ENCODE peak calls at places on chromosomes 16 and 17, in eight cellular contexts. X is SK-N-SH, W is GM12878, I is GM23338, G is transverse colon, Y is stomach, S is HCT116, J is Panc1. A is an unnamed sample. For H3K4me1, the result is how much of the 10 kb centered on the place peaks cover.

GRCh38 chr17:63440127-63440769 is 5.9 kb downstream of the CYB561 start:
- DNase-seq in X (peak), W (no peak), I (no peak), G (peak), Y (no peak), S (no peak), J (no peak), A (no peak)

GRCh38 chr17:83162035-83162745 is 82.8 kb downstream of the METRNL start:
- DNase-seq in X (no peak), W (no peak), I (no peak), G (no peak), Y (no peak), S (no peak), J (no peak), A (no peak)

GRCh38 chr17:42526031-42526444 is 10.0 kb upstream of the NAGLU start:
- DNase-seq in X (no peak), W (no peak), I (no peak), G (peak), Y (no peak), S (no peak), J (no peak), A (no peak)

GRCh38 chr17:9230861-9231260 is 209.6 kb downstream of the NTN1 start:
- DNase-seq in X (no peak), W (no peak), I (no peak), G (no peak), Y (no peak), S (no peak), J (no peak), A (no peak)

GRCh38 chr16:12260119-12260646 is 283.6 kb downstream of the SNX29 start:
- DNase-seq in X (no peak), W (no peak), I (no peak), G (no peak), Y (no peak), S (no peak), J (no peak), A (no peak)

GRCh38 chr16:84834403-84834772 is 14.6 kb downstream of the CRISPLD2 start:
- DNase-seq in X (peak), W (no peak), I (no peak), G (no peak), Y (no peak), S (no peak), J (no peak), A (no peak)

GRCh38 chr16:12231666-12232065 is 255.1 kb downstream of the SNX29 start:
- DNase-seq in X (no peak), W (no peak), I (no peak), G (no peak), Y (no peak), S (no peak), J (no peak), A (no peak)

GRCh38 chr17:81917565-81918332 is at the start of gene SIRT7:
- DNase-seq in X (peak), W (peak), I (peak), G (peak), Y (peak), S (peak), J (no peak), A (peak)

GRCh38 chr16:23434380-23434779 is 18.6 kb downstream of the COG7 start:
- DNase-seq in X (peak), W (peak), I (peak), G (no peak), Y (no peak), S (peak), J (peak), A (no peak)

GRCh38 chr16:19415461-19415860 is 2.2 kb upstream of the TMC5 start:
- DNase-seq in X (no peak), W (no peak), I (no peak), G (peak), Y (peak), S (no peak), J (no peak), A (no peak)

GRCh38 chr17:15273141-15273793 is 8.1 kb upstream of the PMP22 start:
- DNase-seq in X (no peak), W (no peak), I (no peak), G (no peak), Y (no peak), S (no peak), J (no peak), A (no peak)

GRCh38 chr16:55982597-55982996 is 107.4 kb upstream of the CES5A start:
- DNase-seq in X (no peak), W (no peak), I (no peak), G (no peak), Y (no peak), S (no peak), J (no peak), A (no peak)

GRCh38 chr16:68216240-68216639 is 19.7 kb downstream of the ESRP2 start:
- DNase-seq in X (no peak), W (no peak), I (no peak), G (no peak), Y (no peak), S (no peak), J (no peak), A (no peak)

GRCh38 chr16:64362193-64362592 is 759.7 kb downstream of the CDH11 start:
- DNase-seq in X (no peak), W (no peak), I (no peak), G (no peak), Y (no peak), S (no peak), J (no peak), A (no peak)

GRCh38 chr17:74605361-74605760 is 13.3 kb upstream of the CD300LD start:
- DNase-seq in X (no peak), W (no peak), I (no peak), G (peak), Y (no peak), S (no peak), J (no peak), A (no peak)

GRCh38 chr16:58678269-58678668 is 6.3 kb downstream of the SLC38A7 start:
- DNase-seq in X (no peak), W (no peak), I (no peak), G (no peak), Y (no peak), S (no peak), J (no peak), A (no peak)

GRCh38 chr16:85199069-85199725 is 86.9 kb upstream of the CIBAR2 start:
- DNase-seq in X (no peak), W (no peak), I (no peak), G (no peak), Y (no peak), S (no peak), J (no peak), A (no peak)

GRCh38 chr16:70395345-70395901 is 43.5 kb downstream of the ST3GAL2 start:
- DNase-seq in X (peak), W (no peak), I (peak), G (peak), Y (peak), S (no peak), J (no peak), A (no peak)

GRCh38 chr16:30941600-30942420 is 7.1 kb upstream of the ORAI3 start:
- DNase-seq in X (peak), W (no peak), I (peak), G (peak), Y (peak), S (peak), J (no peak), A (no peak)

GRCh38 chr16:53131363-53132071 is 76.7 kb downstream of the CHD9 start:
- DNase-seq in X (peak), W (no peak), I (peak), G (peak), Y (peak), S (no peak), J (no peak), A (no peak)

GRCh38 chr16:54424043-54424451 is 137.5 kb upstream of the IRX3 start:
- DNase-seq in X (no peak), W (no peak), I (no peak), G (no peak), Y (no peak), S (no peak), J (no peak), A (no peak)

GRCh38 chr17:71842991-71843390 is 277.8 kb upstream of the SOX9 start:
- DNase-seq in X (no peak), W (no peak), I (no peak), G (no peak), Y (no peak), S (no peak), J (no peak), A (no peak)

GRCh38 chr17:46785696-46786095 is 32.8 kb downstream of the WNT3 start:
- DNase-seq in X (no peak), W (no peak), I (peak), G (no peak), Y (no peak), S (no peak), J (no peak), A (no peak)

GRCh38 chr17:12947047-12947446 is 70.8 kb downstream of the ELAC2 start:
- DNase-seq in X (no peak), W (no peak), I (no peak), G (no peak), Y (no peak), S (no peak), J (no peak), A (no peak)

GRCh38 chr17:35769895-35770486 is 9.3 kb downstream of the C17orf50 start:
- DNase-seq in X (peak), W (no peak), I (no peak), G (no peak), Y (no peak), S (no peak), J (no peak), A (no peak)

GRCh38 chr17:10061131-10061581 is 137.2 kb downstream of the GAS7 start:
- DNase-seq in X (peak), W (no peak), I (no peak), G (no peak), Y (no peak), S (no peak), J (no peak), A (no peak)

GRCh38 chr17:6642592-6642991 is 1.7 kb downstream of the TXNDC17 start:
- DNase-seq in X (no peak), W (no peak), I (no peak), G (no peak), Y (no peak), S (no peak), J (no peak), A (no peak)

GRCh38 chr16:2480948-2481347 is 6.0 kb downstream of the TBC1D24 start:
- DNase-seq in X (no peak), W (no peak), I (no peak), G (peak), Y (peak), S (no peak), J (no peak), A (no peak)

DNA sequence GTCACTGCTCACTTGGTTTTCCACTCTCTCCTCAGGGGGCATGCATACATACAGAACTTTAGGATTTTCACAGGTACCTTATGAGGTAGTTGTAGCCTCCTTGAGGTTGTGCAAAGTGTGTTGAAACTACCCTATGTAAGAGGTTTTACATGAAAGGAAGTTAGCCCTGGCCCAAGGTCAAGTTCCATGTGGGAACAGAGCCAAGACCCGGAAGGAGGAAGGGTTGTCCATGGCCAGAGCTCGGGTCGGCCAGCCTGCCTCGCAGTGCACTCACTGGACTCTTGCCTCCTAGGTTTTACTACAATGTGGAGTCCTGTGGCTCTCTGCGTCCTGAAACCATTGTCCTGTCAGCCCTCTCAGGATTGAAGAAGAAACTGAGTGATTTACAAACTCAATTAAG is 8.2 kb downstream of the POLR2C start:
- DNase-seq in X (peak), W (no peak), I (no peak), G (peak), Y (peak), S (no peak), J (no peak), A (no peak)
- TF ChIP-seq POLR2AphosphoS5 in X (no peak), W (no peak), I (no peak), G (no peak), Y (peak), S (no peak), J (no peak), A (no peak)

GRCh38 chr16:51523400-51523799 is 372.3 kb upstream of the SALL1 start:
- DNase-seq in X (no peak), W (no peak), I (no peak), G (no peak), Y (no peak), S (no peak), J (no peak), A (no peak)

GRCh38 chr16:51522902-51523301 is 371.8 kb upstream of the SALL1 start:
- DNase-seq in X (no peak), W (no peak), I (no peak), G (no peak), Y (no peak), S (no peak), J (no peak), A (no peak)

GRCh38 chr16:51526622-51527021 is 375.6 kb upstream of the SALL1 start:
- DNase-seq in X (no peak), W (no peak), I (no peak), G (no peak), Y (no peak), S (no peak), J (no peak), A (no peak)

GRCh38 chr16:51524555-51525373 is 373.7 kb upstream of the SALL1 start:
- DNase-seq in X (no peak), W (no peak), I (no peak), G (no peak), Y (no peak), S (no peak), J (no peak), A (no peak)

GRCh38 chr16:51524070-51524469 is 373.0 kb upstream of the SALL1 start:
- DNase-seq in X (no peak), W (no peak), I (no peak), G (no peak), Y (no peak), S (no peak), J (no peak), A (no peak)
- H3K4me1 ChIP-seq in X (under half), W (under half), I (under half), G (under half), Y (under half), S (under half), J (under half), A (under half)

DNA sequence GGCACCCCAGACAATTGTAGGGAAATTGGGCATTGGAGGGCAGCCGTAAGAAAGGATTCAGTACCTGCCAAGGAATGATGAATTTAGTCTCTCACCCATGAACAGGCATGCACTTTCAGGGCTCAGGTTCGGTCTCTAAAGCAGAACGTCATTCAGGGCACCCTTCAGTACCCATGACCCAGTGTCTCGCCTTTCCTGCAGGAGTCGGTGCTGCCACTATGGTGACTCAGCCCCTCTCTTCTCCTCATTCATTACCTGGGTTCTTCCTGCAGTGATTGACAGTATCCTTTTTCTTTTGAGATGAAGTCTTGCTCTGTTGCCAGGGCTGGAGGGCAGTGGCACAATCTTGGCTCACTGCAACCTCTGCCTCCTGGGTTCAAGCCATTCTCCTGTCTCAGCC is 8.4 kb downstream of the SOST start:
- DNase-seq in X (no peak), W (no peak), I (no peak), G (no peak), Y (no peak), S (no peak), J (no peak), A (no peak)
- H3K27ac ChIP-seq in X (no peak), W (no peak), I (no peak), G (no peak), Y (no peak), S (no peak), J (no peak), A (no peak)

DNA sequence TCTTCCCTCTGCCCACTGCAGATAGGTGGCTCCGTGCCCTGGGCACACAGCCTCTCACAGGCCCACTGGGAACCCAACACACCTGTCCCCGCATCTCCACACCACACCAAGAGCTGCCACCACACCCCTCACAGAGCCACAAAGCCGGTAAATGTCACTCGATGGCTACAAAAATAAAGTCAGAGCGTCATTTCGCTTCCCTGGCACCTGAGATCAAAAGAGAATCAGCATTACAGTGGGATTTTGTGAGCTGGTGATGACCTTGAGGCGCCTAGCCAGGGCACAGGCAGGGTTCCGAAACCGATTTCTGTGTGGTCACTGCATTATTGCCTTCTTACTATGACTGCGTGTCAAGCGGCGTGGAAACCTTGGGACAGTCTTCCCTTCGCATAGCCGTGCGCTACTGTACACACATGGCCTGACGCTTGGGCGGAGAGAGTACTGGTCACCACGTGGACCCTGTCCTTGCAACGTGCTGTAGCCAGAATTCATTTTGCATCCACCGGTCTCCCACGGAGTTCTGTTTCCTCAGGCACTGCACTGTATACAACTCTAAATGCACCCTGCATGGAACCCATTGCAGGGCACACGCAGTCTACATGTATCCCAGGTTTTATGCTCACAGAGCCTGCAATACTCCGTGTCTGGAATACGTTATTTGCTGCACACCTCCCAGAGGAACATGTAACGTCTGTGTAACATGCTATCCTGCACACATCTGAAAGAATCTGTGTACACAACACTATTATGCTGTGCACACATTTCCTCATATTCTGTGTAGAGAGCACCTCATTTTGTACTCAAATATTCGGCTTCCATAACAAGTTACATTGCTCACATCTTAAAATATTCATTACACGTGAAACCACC is 5.8 kb upstream of the FOXF1 start:
- DNase-seq in X (no peak), W (no peak), I (no peak), G (no peak), Y (no peak), S (no peak), J (no peak), A (no peak)
- TF ChIP-seq POLR2AphosphoS5 in X (no peak), W (no peak), I (no peak), G (peak), Y (peak), S (no peak), J (no peak), A (peak)

GRCh38 chr17:77470330-77470786 is 329.6 kb downstream of the SEC14L1 start:
- DNase-seq in X (no peak), W (no peak), I (no peak), G (no peak), Y (no peak), S (no peak), J (no peak), A (no peak)
- H3K4me1 ChIP-seq in X (half or more), W (half or more), I (half or more), G (half or more), Y (half or more), S (half or more), J (half or more), A (half or more)

GRCh38 chr16:89114159-89114981 is 20.7 kb downstream of the ACSF3 start:
- DNase-seq in X (no peak), W (no peak), I (peak), G (peak), Y (no peak), S (no peak), J (no peak), A (no peak)
- H3K27ac ChIP-seq in X (no peak), W (peak), I (no peak), G (peak), Y (peak), S (no peak), J (no peak), A (no peak)

GRCh38 chr17:69501591-69502468 is 87.3 kb downstream of the MAP2K6 start:
- DNase-seq in X (no peak), W (no peak), I (peak), G (peak), Y (peak), S (no peak), J (no peak), A (no peak)
- TF ChIP-seq POLR2AphosphoS5 in X (no peak), W (no peak), I (no peak), G (no peak), Y (no peak), S (no peak), J (no peak), A (no peak)

GRCh38 chr17:4942760-4943508 is 2.9 kb downstream of the RNF167 start:
- DNase-seq in X (no peak), W (no peak), I (no peak), G (no peak), Y (no peak), S (no peak), J (no peak), A (no peak)

GRCh38 chr17:4945944-4946280 is 2.4 kb downstream of the PFN1 start:
- DNase-seq in X (no peak), W (no peak), I (no peak), G (no peak), Y (no peak), S (no peak), J (no peak), A (no peak)

GRCh38 chr17:4944554-4945175 is 3.7 kb downstream of the PFN1 start:
- DNase-seq in X (no peak), W (no peak), I (peak), G (no peak), Y (no peak), S (no peak), J (no peak), A (no peak)

GRCh38 chr17:4945176-4945943 is 3.0 kb downstream of the PFN1 start:
- DNase-seq in X (no peak), W (peak), I (peak), G (peak), Y (peak), S (peak), J (peak), A (peak)

DNA sequence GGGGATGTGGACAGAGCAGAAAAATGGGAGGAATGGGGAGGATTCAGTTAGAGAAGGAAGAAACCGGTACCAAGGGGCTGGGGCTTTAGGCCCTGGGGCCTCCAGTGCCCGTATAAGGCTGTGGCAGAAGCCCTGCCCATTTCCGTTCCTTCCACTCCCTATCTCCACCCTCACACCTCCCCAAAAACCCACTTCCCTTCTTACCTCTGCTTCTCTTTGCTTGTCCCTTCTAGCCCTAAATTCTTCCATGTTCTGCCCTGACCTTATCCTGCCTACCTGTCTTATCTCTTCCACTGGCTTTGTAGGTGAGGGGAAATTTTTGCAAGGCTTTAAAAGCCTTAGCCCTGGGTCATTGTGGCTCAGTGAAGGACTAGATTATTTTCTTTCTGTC is 4.1 kb downstream of the RNF167 start:
- DNase-seq in X (no peak), W (no peak), I (peak), G (peak), Y (no peak), S (no peak), J (no peak), A (no peak)
- H3K4me1 ChIP-seq in X (under half), W (under half), I (under half), G (under half), Y (half or more), S (under half), J (under half), A (half or more)

A was measured in esophagus muscularis mucosa.